ENCODE peak calls at places on chromosome 10, in eight cellular contexts. F, S, U, I, X, A, H and Q are unnamed samples. For H3K9me3, the result is how much of the 10 kb centered on the place peaks cover.

GRCh38 chr10:99730026-99730425 is 1.9 kb downstream of the COX15 start:
- DNase-seq in F (peak), S (no peak), U (no peak), I (no peak), X (no peak), A (no peak), H (no peak), Q (no peak)

GRCh38 chr10:88245974-88246511 is 337.1 kb downstream of the RNLS start:
- DNase-seq in F (peak), S (no peak), U (no peak), I (peak), X (no peak), A (no peak), H (no peak), Q (no peak)

GRCh38 chr10:120432209-120432608 is 24.8 kb upstream of the PLPP4 start:
- DNase-seq in F (no peak), S (no peak), U (no peak), I (no peak), X (no peak), A (no peak), H (no peak), Q (peak)

GRCh38 chr10:120077707-120078492 is 185.4 kb downstream of the SEC23IP start:
- DNase-seq in F (no peak), S (peak), U (no peak), I (no peak), X (no peak), A (no peak), H (no peak), Q (no peak)

GRCh38 chr10:13787015-13787421 is 200.3 kb downstream of the PRPF18 start:
- DNase-seq in F (peak), S (no peak), U (no peak), I (no peak), X (peak), A (no peak), H (no peak), Q (no peak)

GRCh38 chr10:50594012-50594411 is 29.7 kb downstream of the SGMS1 start:
- DNase-seq in F (peak), S (no peak), U (no peak), I (no peak), X (no peak), A (no peak), H (no peak), Q (no peak)

GRCh38 chr10:102227050-102227449 is 951 bp downstream of the ELOVL3 start:
- DNase-seq in F (no peak), S (no peak), U (no peak), I (no peak), X (no peak), A (no peak), H (no peak), Q (no peak)

GRCh38 chr10:78944658-78945333 is 124.0 kb upstream of the ZMIZ1 start:
- DNase-seq in F (peak), S (no peak), U (no peak), I (peak), X (no peak), A (peak), H (no peak), Q (no peak)

GRCh38 chr10:60849217-60849616 is 70.9 kb downstream of the CDK1 start:
- DNase-seq in F (no peak), S (no peak), U (no peak), I (no peak), X (no peak), A (no peak), H (no peak), Q (no peak)

GRCh38 chr10:20954519-20954918 is 57.4 kb upstream of the NEBL start:
- DNase-seq in F (no peak), S (peak), U (no peak), I (peak), X (no peak), A (no peak), H (no peak), Q (no peak)

GRCh38 chr10:34091796-34092195 is 723.3 kb downstream of the PARD3 start:
- DNase-seq in F (no peak), S (no peak), U (no peak), I (no peak), X (no peak), A (no peak), H (no peak), Q (no peak)

GRCh38 chr10:58385784-58386112 is 538 bp downstream of the TFAM start:
- DNase-seq in F (no peak), S (peak), U (peak), I (peak), X (no peak), A (no peak), H (no peak), Q (peak)

GRCh38 chr10:58954163-58954562 is 222.3 kb upstream of the PHYHIPL start:
- DNase-seq in F (no peak), S (no peak), U (no peak), I (no peak), X (no peak), A (no peak), H (no peak), Q (no peak)

GRCh38 chr10:85650791-85651506 is 715.6 kb downstream of the GRID1 start:
- DNase-seq in F (no peak), S (no peak), U (no peak), I (no peak), X (no peak), A (no peak), H (no peak), Q (no peak)

GRCh38 chr10:106560925-106561640 is 603.4 kb downstream of the SORCS1 start:
- DNase-seq in F (peak), S (no peak), U (no peak), I (no peak), X (no peak), A (no peak), H (no peak), Q (peak)

GRCh38 chr10:35795131-35795819 is 153.2 kb upstream of the FZD8 start:
- DNase-seq in F (peak), S (no peak), U (no peak), I (no peak), X (no peak), A (no peak), H (no peak), Q (no peak)

GRCh38 chr10:125407000-125407502 is 246.7 kb upstream of the CTBP2 start:
- DNase-seq in F (peak), S (no peak), U (peak), I (no peak), X (no peak), A (no peak), H (peak), Q (no peak)

GRCh38 chr10:100286051-100287033 is at the start of gene BLOC1S2:
- DNase-seq in F (peak), S (peak), U (peak), I (peak), X (peak), A (peak), H (peak), Q (peak)

GRCh38 chr10:129491123-129491734 is 24.2 kb downstream of the MGMT start:
- DNase-seq in F (peak), S (peak), U (no peak), I (peak), X (peak), A (no peak), H (no peak), Q (no peak)

GRCh38 chr10:93160829-93161228 is 87.1 kb downstream of the CYP26A1 start:
- DNase-seq in F (peak), S (no peak), U (no peak), I (no peak), X (no peak), A (no peak), H (no peak), Q (no peak)

GRCh38 chr10:33465747-33466146 is 131.3 kb upstream of the NRP1 start:
- DNase-seq in F (no peak), S (no peak), U (no peak), I (no peak), X (no peak), A (no peak), H (no peak), Q (no peak)

GRCh38 chr10:14923972-14924371 is 29.9 kb downstream of the DCLRE1C start:
- DNase-seq in F (no peak), S (peak), U (no peak), I (no peak), X (no peak), A (no peak), H (no peak), Q (no peak)

GRCh38 chr10:15571570-15571969 is 148.2 kb downstream of the ITGA8 start:
- DNase-seq in F (peak), S (no peak), U (no peak), I (peak), X (no peak), A (peak), H (peak), Q (peak)

GRCh38 chr10:46550076-46550790 is 6.2 kb downstream of the GPRIN2 start:
- DNase-seq in F (no peak), S (no peak), U (peak), I (no peak), X (no peak), A (peak), H (no peak), Q (peak)

GRCh38 chr10:75995720-75996119 is 564.3 kb downstream of the LRMDA start:
- DNase-seq in F (no peak), S (no peak), U (no peak), I (no peak), X (no peak), A (no peak), H (no peak), Q (no peak)
- H3K4me3 ChIP-seq in F (no peak), S (no peak), U (no peak), I (no peak), X (no peak), A (no peak), H (no peak), Q (no peak)

DNA sequence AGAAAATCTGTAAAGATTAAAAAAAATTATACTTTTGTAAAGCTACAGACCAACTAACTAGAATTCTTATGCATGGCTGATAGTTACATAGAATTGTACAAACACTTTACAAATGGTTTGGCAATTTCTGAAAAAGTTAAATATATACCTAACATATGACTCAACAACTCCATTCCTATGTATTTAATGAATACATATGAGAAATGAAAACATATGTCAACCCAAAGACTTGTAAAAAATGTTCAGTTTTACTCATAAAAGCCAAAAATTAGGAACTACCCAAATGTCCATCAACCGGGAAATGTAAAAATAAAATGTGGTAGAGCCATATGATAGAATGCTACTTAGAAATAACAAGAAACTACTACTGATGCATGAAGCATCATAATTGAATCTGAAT is 152.6 kb upstream of the NRG3 start:
- DNase-seq in F (no peak), S (no peak), U (no peak), I (no peak), X (no peak), A (no peak), H (no peak), Q (no peak)
- H3K9me3 ChIP-seq in F (under half), S (under half), U (under half), I (under half), X (under half), A (under half), H (under half), Q (under half)

DNA sequence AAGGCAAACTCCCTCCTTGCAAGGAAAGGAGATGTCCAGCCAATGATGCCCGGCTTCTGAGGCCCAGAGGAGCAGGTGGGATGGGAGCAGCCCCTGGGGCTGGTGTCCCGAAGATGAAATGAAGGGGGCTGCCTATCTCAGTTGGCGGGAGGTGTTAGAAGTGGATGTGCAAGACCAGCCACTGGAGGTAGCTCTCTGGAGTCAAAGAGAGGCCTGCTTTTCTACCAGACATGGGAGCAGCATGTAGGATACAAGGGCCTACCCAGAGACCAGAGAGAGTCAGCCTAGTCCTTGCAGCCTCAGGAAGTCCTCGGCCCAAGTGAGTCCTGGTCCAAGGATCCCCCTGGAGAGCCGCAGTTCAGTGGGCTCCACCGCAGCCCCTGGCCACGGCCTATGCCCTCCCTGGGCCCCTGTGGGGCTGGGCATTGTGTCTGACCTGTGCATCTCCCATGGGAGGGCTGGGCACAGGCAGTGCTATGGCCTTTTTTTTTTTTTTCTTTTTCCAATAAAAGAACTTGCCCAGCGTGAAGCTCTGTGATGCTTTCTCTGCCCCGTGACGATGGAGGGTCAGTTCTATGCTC is 17.7 kb downstream of the GOLGA7B start:
- DNase-seq in F (no peak), S (no peak), U (no peak), I (no peak), X (no peak), A (no peak), H (no peak), Q (no peak)
- H3K4me3 ChIP-seq in F (no peak), S (no peak), U (no peak), I (no peak), X (no peak), A (no peak), H (no peak), Q (no peak)

DNA sequence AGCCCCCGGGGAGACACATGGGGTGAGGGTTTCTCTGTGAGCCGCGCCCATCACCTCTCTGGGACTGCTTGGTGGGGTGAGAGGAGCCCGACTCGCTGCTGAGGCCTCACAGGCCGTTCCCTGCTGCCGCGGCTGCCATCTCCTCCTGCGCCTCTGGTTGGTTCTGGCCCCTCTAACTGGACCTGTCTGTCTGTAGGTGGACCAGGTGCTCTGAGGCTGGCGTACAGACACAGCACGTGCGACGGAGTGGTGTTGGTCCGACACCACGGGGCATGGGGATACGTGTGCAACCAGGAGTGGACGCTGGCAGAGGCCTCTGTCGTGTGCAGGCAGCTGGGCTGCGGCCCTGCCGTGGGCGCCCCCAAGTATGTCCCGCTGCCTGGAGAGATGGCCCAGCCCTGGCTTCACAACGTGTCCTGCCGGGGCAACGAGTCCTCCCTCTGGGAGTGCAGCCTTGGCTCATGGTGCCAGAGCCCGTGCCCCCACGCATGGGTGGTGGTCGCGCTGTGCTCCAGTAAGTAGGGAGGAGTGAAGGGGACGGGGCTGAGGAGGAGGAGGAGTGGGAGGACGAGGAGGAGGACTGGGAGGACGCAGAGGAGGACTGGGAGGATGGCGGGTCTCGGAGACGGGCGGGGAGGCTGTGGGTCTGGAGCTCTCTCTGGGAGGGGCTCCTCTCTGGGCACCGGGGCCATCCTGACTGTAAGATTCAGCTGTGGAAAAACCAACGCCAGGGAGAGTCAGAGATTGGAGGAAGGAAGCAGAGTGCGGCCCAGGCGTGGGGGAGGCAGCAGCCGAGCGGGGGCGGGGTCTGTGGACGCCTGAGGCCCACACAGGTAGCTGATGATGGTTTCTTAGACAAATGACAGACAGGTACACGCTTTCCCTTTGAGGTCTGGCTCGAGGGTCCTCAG is 2.6 kb downstream of the SCART1 start:
- DNase-seq in F (no peak), S (no peak), U (no peak), I (no peak), X (no peak), A (peak), H (no peak), Q (no peak)
- H3K9me3 ChIP-seq in F (under half), S (under half), U (under half), I (under half), X (under half), A (under half), H (under half), Q (under half)

GRCh38 chr10:69089638-69090599 is 2.0 kb downstream of the SRGN start:
- DNase-seq in F (peak), S (no peak), U (no peak), I (no peak), X (peak), A (no peak), H (no peak), Q (no peak)
- H3K4me3 ChIP-seq in F (no peak), S (no peak), U (peak), I (no peak), X (peak), A (peak), H (no peak), Q (no peak)

GRCh38 chr10:82813856-82814255 is 938.9 kb downstream of the NRG3 start:
- DNase-seq in F (peak), S (no peak), U (no peak), I (no peak), X (no peak), A (no peak), H (peak), Q (peak)

GRCh38 chr10:82814635-82815034 is 939.6 kb downstream of the NRG3 start:
- DNase-seq in F (peak), S (no peak), U (no peak), I (no peak), X (no peak), A (no peak), H (no peak), Q (no peak)

GRCh38 chr10:82811621-82812020 is 936.6 kb downstream of the NRG3 start:
- DNase-seq in F (no peak), S (peak), U (no peak), I (peak), X (no peak), A (no peak), H (no peak), Q (peak)

GRCh38 chr10:82821043-82821442 is 946.0 kb downstream of the NRG3 start:
- DNase-seq in F (no peak), S (no peak), U (no peak), I (no peak), X (no peak), A (no peak), H (no peak), Q (no peak)

DNA sequence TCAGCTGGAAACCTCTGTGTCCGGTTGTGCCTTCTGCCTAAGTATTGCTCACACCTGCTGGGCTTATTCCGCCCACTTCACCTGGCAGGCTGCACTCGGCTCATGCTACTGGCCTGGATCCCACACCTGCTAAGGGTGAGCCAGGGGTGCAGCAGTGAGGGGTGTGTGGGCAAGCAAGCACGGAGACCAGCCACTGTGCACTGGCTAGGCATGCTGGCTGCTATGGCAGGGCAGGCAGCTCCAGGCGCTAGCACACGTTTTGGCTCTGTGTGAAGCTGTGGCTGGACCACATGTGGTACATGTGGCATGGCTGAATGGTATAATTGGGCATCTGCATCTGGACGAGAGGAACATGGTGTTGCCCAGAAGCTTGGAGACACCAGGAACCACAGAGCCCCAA is 940.7 kb downstream of the NRG3 start:
- DNase-seq in F (no peak), S (no peak), U (no peak), I (no peak), X (no peak), A (no peak), H (peak), Q (no peak)
- H3K9me3 ChIP-seq in F (under half), S (under half), U (under half), I (under half), X (under half), A (under half), H (under half), Q (under half)

GRCh38 chr10:77888356-77888703 is 38.2 kb downstream of the DLG5 start:
- DNase-seq in F (no peak), S (no peak), U (no peak), I (no peak), X (no peak), A (no peak), H (no peak), Q (no peak)

GRCh38 chr10:77886795-77887355 is 39.7 kb downstream of the DLG5 start:
- DNase-seq in F (no peak), S (no peak), U (no peak), I (no peak), X (no peak), A (no peak), H (no peak), Q (no peak)

GRCh38 chr10:77890097-77890496 is 36.5 kb downstream of the DLG5 start:
- DNase-seq in F (no peak), S (no peak), U (no peak), I (no peak), X (no peak), A (no peak), H (no peak), Q (no peak)

GRCh38 chr10:77889277-77889903 is 37.2 kb downstream of the DLG5 start:
- DNase-seq in F (no peak), S (peak), U (peak), I (peak), X (no peak), A (no peak), H (peak), Q (no peak)

DNA sequence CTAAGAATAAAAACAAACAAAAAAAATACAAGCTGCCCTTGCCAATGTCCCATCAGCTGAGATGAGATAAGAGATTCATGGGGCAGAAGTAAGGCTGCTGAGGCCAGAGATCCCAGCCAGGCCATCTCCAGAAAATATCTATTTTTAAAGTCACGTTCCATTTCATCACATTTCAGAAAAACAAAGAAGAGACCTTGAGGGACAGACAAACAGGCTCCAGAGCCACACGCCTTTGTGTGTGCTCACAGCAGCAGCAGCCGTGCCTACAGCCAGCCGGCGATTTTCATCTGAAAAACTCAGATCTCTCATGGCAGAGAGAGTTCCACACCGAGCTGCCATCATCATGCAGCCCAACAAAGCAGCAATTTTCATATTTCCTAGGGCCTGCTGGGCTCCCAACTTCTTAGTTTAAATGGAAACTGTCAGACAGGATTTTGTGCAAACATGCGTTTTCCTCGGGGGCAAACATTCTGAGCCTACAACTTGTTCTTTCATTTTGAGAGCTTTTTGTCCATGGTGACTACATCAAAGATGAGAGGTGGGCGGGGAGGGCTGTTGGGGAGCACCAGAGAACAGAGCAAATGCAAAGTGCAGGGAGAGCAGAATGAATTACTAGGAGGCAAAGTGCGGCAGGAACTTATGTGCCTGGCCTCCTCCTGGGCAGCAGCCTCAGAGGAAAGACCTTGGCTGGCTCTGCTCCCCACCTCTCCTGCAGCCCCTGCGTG is 38.8 kb downstream of the DLG5 start:
- DNase-seq in F (no peak), S (no peak), U (no peak), I (no peak), X (no peak), A (no peak), H (no peak), Q (no peak)
- H3K4me3 ChIP-seq in F (no peak), S (no peak), U (no peak), I (no peak), X (no peak), A (peak), H (no peak), Q (peak)